ENCODE peak calls at places on chromosome 18, in seven cellular contexts. V is GOT3, F is ELF-1, E is GM13977, A is heart right ventricle, G is T-helper 9 cell, R is left lobe of liver. I is an unnamed sample.

GRCh38 chr18:73918816-73919215 is 228.8 kb downstream of the FBXO15 start:
- DNase-seq in V (no peak), E (no peak), A (no peak), G (no peak), F (no peak), R (no peak), I (no peak)

GRCh38 chr18:11947214-11948119 is 33.8 kb upstream of the IMPA2 start:
- DNase-seq in V (peak), R (peak), G (peak), A (peak), F (peak), E (peak), I (peak)

GRCh38 chr18:27652480-27653121 is 467.5 kb upstream of the CHST9 start:
- DNase-seq in A (no peak), G (no peak), E (no peak), V (no peak), F (no peak), R (no peak), I (no peak)

GRCh38 chr18:78561757-78562445 is 417.7 kb upstream of the SALL3 start:
- DNase-seq in V (no peak), E (no peak), R (no peak), A (no peak), G (no peak), F (no peak), I (no peak)

GRCh38 chr18:7921938-7922587 is 354.9 kb downstream of the PTPRM start:
- DNase-seq in G (no peak), A (no peak), R (peak), E (no peak), V (no peak), F (no peak), I (no peak)

GRCh38 chr18:6866552-6866951 is 137.0 kb downstream of the ARHGAP28 start:
- DNase-seq in V (no peak), R (no peak), F (no peak), A (no peak), E (no peak), G (no peak), I (no peak)

GRCh38 chr18:79936641-79937040 is 14.8 kb downstream of the SLC66A2 start:
- DNase-seq in E (no peak), G (no peak), V (no peak), A (no peak), R (peak), F (no peak), I (no peak)

GRCh38 chr18:79846936-79847557 is 49.3 kb downstream of the KCNG2 start:
- DNase-seq in V (no peak), F (no peak), G (no peak), R (peak), E (no peak), A (no peak), I (no peak)

GRCh38 chr18:46939337-46939963 is 22.0 kb downstream of the KATNAL2 start:
- DNase-seq in V (no peak), E (no peak), G (no peak), R (no peak), F (peak), A (no peak), I (no peak)

I was measured in CD4-positive, alpha-beta T cell.